ENCODE peak calls at places on chromosomes 11 and 22, in ten cellular contexts. Q is colonic mucosa; Y is pancreas; Z is activated CD4-positive, CD25-positive, alpha-beta regulatory T cell; H is chondrocyte; V is T-helper 9 cell; E is GM19239; D is CD8-positive, alpha-beta T cell; I is activated T-cell treated with anti-CD3 and anti-CD28 coated beads for 4 hours; G is kidney epithelial cell. P is an unnamed sample.
A peak's percentile ranks its signal among the peaks of the same experiment; 100 is the strongest.

GRCh38 chr11:64888761-64889511 is 10.5 kb upstream of the EHD1 start:
- DNase-seq in Q (peak; percentile 89), Y (no peak), Z (no peak), H (peak; percentile 83), V (no peak), E (no peak), D (no peak), I (no peak), G (no peak), P (no peak)

GRCh38 chr11:59802639-59803176 is 7.9 kb downstream of the MRPL16 start:
- DNase-seq in Q (peak; percentile 60), Y (no peak), Z (no peak), H (no peak), V (peak; percentile 18), E (no peak), D (no peak), I (peak; percentile 11), G (no peak), P (no peak)

GRCh38 chr22:21444701-21445436 is 22.3 kb upstream of the TMEM191C start:
- DNase-seq in Q (no peak), Y (peak; percentile 49), Z (no peak), H (peak; percentile 93), V (no peak), E (no peak), D (no peak), I (no peak), G (no peak), P (no peak)

GRCh38 chr11:29333993-29334780 is 682.6 kb downstream of the KCNA4 start:
- DNase-seq in Q (no peak), Y (no peak), Z (no peak), H (no peak), V (no peak), E (peak; percentile 23), D (no peak), I (no peak), G (no peak), P (no peak)

GRCh38 chr11:129846508-129847335 is 31.1 kb downstream of the TMEM45B start:
- DNase-seq in Q (no peak), Y (no peak), Z (no peak), H (no peak), V (no peak), E (no peak), D (no peak), I (no peak), G (peak; percentile 77), P (no peak)

GRCh38 chr11:61771995-61772455 is 19.6 kb downstream of the MYRF start:
- DNase-seq in Q (no peak), Y (no peak), Z (no peak), H (no peak), V (no peak), E (no peak), D (no peak), I (no peak), G (no peak), P (no peak)

GRCh38 chr11:67524480-67524808 is 1.2 kb upstream of the CABP2 start:
- DNase-seq in Q (no peak), Y (no peak), Z (no peak), H (no peak), V (no peak), E (no peak), D (no peak), I (no peak), G (no peak), P (no peak)

GRCh38 chr11:33667819-33668467 is 32.7 kb downstream of the C11orf91 start:
- DNase-seq in Q (no peak), Y (no peak), Z (no peak), H (no peak), V (no peak), E (no peak), D (no peak), I (no peak), G (no peak), P (no peak)

GRCh38 chr11:35111171-35112055 is 27.6 kb upstream of the CD44 start:
- DNase-seq in Q (peak; percentile 41), Y (no peak), Z (no peak), H (no peak), V (no peak), E (no peak), D (no peak), I (no peak), G (peak; percentile 42), P (no peak)

GRCh38 chr11:121722431-121723256 is 269.9 kb upstream of the SORL1-AS1 start:
- DNase-seq in Q (peak; percentile 39), Y (peak; percentile 70), Z (no peak), H (no peak), V (no peak), E (no peak), D (no peak), I (no peak), G (peak; percentile 39), P (no peak)

GRCh38 chr11:108340958-108341357 is 118.1 kb downstream of the ATM start:
- DNase-seq in Q (no peak), Y (no peak), Z (no peak), H (no peak), V (no peak), E (no peak), D (no peak), I (no peak), G (peak; percentile 65), P (no peak)

GRCh38 chr11:107591446-107592236 is 694 bp downstream of the ELMOD1 start:
- DNase-seq in Q (no peak), Y (peak; percentile 64), Z (no peak), H (no peak), V (no peak), E (peak; percentile 19), D (no peak), I (no peak), G (no peak), P (peak; percentile 30)

GRCh38 chr11:86511086-86511551 is 136.4 kb downstream of the CCDC81 start:
- DNase-seq in Q (peak; percentile 35), Y (no peak), Z (no peak), H (no peak), V (no peak), E (no peak), D (no peak), I (no peak), G (no peak), P (no peak)

GRCh38 chr11:46114961-46115360 is 6.3 kb downstream of the PHF21A start:
- DNase-seq in Q (no peak), Y (no peak), Z (no peak), H (no peak), V (no peak), E (no peak), D (no peak), I (no peak), G (no peak), P (no peak)

GRCh38 chr11:70108250-70108649 is 30.1 kb downstream of the ANO1 start:
- DNase-seq in Q (no peak), Y (no peak), Z (no peak), H (no peak), V (no peak), E (no peak), D (no peak), I (no peak), G (no peak), P (no peak)

GRCh38 chr22:25970996-25971811 is 198.1 kb upstream of the SEZ6L start:
- DNase-seq in Q (no peak), Y (no peak), Z (no peak), H (no peak), V (no peak), E (no peak), D (no peak), I (no peak), G (no peak), P (no peak)

GRCh38 chr22:28978158-28978557 is 83.5 kb downstream of the C22orf31 start:
- DNase-seq in Q (no peak), Y (no peak), Z (no peak), H (no peak), V (no peak), E (no peak), D (no peak), I (no peak), G (no peak), P (no peak)

GRCh38 chr22:29877620-29878019 is 5.4 kb upstream of the MTMR3 start:
- DNase-seq in Q (no peak), Y (no peak), Z (no peak), H (no peak), V (no peak), E (no peak), D (no peak), I (no peak), G (no peak), P (no peak)

GRCh38 chr22:40519284-40519947 is 117.1 kb downstream of the MRTFA start:
- DNase-seq in Q (no peak), Y (no peak), Z (no peak), H (no peak), V (no peak), E (peak; percentile 43), D (no peak), I (no peak), G (no peak), P (no peak)

GRCh38 chr11:9263840-9264380 is 1.2 kb downstream of the DENND5A start:
- DNase-seq in Q (no peak), Y (no peak), Z (no peak), H (no peak), V (no peak), E (peak; percentile 88), D (peak; percentile 30), I (peak; percentile 42), G (no peak), P (peak; percentile 66)

GRCh38 chr11:12698049-12698448 is 23.8 kb downstream of the TEAD1 start:
- DNase-seq in Q (no peak), Y (no peak), Z (no peak), H (no peak), V (no peak), E (no peak), D (no peak), I (no peak), G (no peak), P (no peak)

GRCh38 chr22:43566021-43566420 is 154.2 kb downstream of the MPPED1 start:
- DNase-seq in Q (no peak), Y (no peak), Z (no peak), H (no peak), V (no peak), E (no peak), D (no peak), I (no peak), G (no peak), P (no peak)

GRCh38 chr11:67099841-67100324 is 19.2 kb upstream of the KDM2A start:
- DNase-seq in Q (no peak), Y (no peak), Z (no peak), H (no peak), V (no peak), E (no peak), D (no peak), I (no peak), G (no peak), P (no peak)

P was measured in GM12891.